ENCODE peak calls at places on chromosome 14, in nine cellular contexts. A is HCT116, D is GM23248, W is OCI-LY7, J is neural progenitor cell, Q is hepatocyte, V is PC-3, B is SK-N-SH, T is MM.1S. M is an unnamed sample. For H3K4me1, the result is how much of the 10 kb centered on the place peaks cover.

GRCh38 chr14:67411820-67412421 is at the start of gene PLEK2:
- DNase-seq in A (peak), D (peak), W (no peak), J (no peak), Q (peak), V (peak), B (peak), T (no peak), M (peak)

GRCh38 chr14:98704441-98704840 is 567.6 kb downstream of the BCL11B start:
- DNase-seq in A (no peak), D (no peak), W (peak), J (no peak), Q (no peak), V (no peak), B (no peak), T (no peak), M (no peak)

GRCh38 chr14:95660550-95661515 is 25.4 kb upstream of the TCL1B start:
- DNase-seq in A (no peak), D (peak), W (no peak), J (no peak), Q (no peak), V (no peak), B (peak), T (no peak), M (no peak)

GRCh38 chr14:24861083-24861630 is 188.8 kb downstream of the STXBP6 start:
- DNase-seq in A (no peak), D (peak), W (no peak), J (no peak), Q (peak), V (no peak), B (no peak), T (no peak), M (no peak)

GRCh38 chr14:102016420-102017090 is 52.2 kb downstream of the DYNC1H1 start:
- DNase-seq in A (no peak), D (no peak), W (no peak), J (no peak), Q (no peak), V (no peak), B (no peak), T (no peak), M (no peak)

GRCh38 chr14:76386922-76387782 is 11.2 kb downstream of the ESRRB start:
- DNase-seq in A (peak), D (peak), W (peak), J (peak), Q (peak), V (peak), B (peak), T (peak), M (peak)

GRCh38 chr14:33564774-33565630 is 385.9 kb downstream of the EGLN3 start:
- DNase-seq in A (no peak), D (peak), W (no peak), J (no peak), Q (no peak), V (peak), B (no peak), T (no peak), M (peak)

GRCh38 chr14:45120109-45120508 is 14.2 kb downstream of the FKBP3 start:
- DNase-seq in A (no peak), D (no peak), W (no peak), J (no peak), Q (no peak), V (no peak), B (no peak), T (no peak), M (no peak)

GRCh38 chr14:100372357-100373048 is 49.4 kb downstream of the SLC25A47 start:
- DNase-seq in A (no peak), D (no peak), W (no peak), J (peak), Q (no peak), V (no peak), B (no peak), T (no peak), M (no peak)

GRCh38 chr14:71486274-71486673 is 446.0 kb upstream of the RGS6 start:
- DNase-seq in A (no peak), D (no peak), W (no peak), J (peak), Q (no peak), V (no peak), B (no peak), T (no peak), M (no peak)

GRCh38 chr14:22381751-22382150 is 207.3 kb downstream of the DAD1 start:
- DNase-seq in A (no peak), D (no peak), W (no peak), J (no peak), Q (no peak), V (no peak), B (no peak), T (no peak), M (no peak)

GRCh38 chr14:100307215-100308111 is 1.2 kb upstream of the SLC25A29 start:
- DNase-seq in A (no peak), D (peak), W (no peak), J (peak), Q (peak), V (no peak), B (peak), T (no peak), M (peak)

GRCh38 chr14:93788307-93788556 is at the start of gene PRIMA1:
- DNase-seq in A (no peak), D (no peak), W (no peak), J (no peak), Q (no peak), V (no peak), B (no peak), T (no peak), M (no peak)

GRCh38 chr14:65019944-65020566 is 33.4 kb downstream of the FNTB start:
- DNase-seq in A (peak), D (peak), W (peak), J (peak), Q (peak), V (peak), B (peak), T (peak), M (peak)

GRCh38 chr14:93965287-93965821 is 11.0 kb downstream of the ASB2 start:
- DNase-seq in A (no peak), D (peak), W (no peak), J (no peak), Q (no peak), V (peak), B (no peak), T (no peak), M (no peak)

GRCh38 chr14:93980464-93981201 is 4.3 kb upstream of the ASB2 start:
- DNase-seq in A (no peak), D (peak), W (no peak), J (no peak), Q (no peak), V (no peak), B (no peak), T (no peak), M (no peak)

GRCh38 chr14:49940805-49941421 is 48.0 kb downstream of the ARF6 start:
- DNase-seq in A (no peak), D (peak), W (peak), J (no peak), Q (no peak), V (peak), B (no peak), T (peak), M (no peak)
- H3K4me2 ChIP-seq in A (no peak), D (peak), W (peak), J (no peak), Q (no peak), V (no peak), B (no peak), T (peak), M (no peak)

GRCh38 chr14:56585461-56586084 is 6.0 kb downstream of the TMEM260 start:
- DNase-seq in A (no peak), D (no peak), W (no peak), J (no peak), Q (no peak), V (peak), B (no peak), T (no peak), M (no peak)

GRCh38 chr14:56592746-56593544 is 13.3 kb downstream of the TMEM260 start:
- DNase-seq in A (no peak), D (no peak), W (no peak), J (no peak), Q (peak), V (peak), B (no peak), T (no peak), M (no peak)

GRCh38 chr14:56590535-56590951 is 10.9 kb downstream of the TMEM260 start:
- DNase-seq in A (no peak), D (no peak), W (no peak), J (peak), Q (no peak), V (no peak), B (peak), T (no peak), M (peak)

DNA sequence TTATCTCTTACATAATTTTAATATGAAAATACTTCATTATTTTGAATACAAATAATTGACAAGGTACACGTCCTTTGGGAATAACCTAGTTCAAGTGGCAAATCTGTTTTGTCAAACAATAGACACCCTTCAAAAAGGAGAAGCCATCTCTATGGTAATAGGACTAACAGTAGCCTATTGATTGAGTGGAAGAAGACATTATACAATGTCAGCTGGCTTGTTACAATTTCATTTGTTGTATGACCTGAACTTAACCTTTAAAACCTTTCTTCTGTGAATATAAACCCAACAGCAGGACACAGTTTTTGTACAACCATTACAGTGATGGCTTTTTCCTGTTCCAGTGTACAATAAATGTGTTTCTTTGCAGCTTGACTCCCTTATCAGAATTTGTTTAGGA is 8.1 kb downstream of the TMEM260 start:
- DNase-seq in A (no peak), D (no peak), W (no peak), J (no peak), Q (no peak), V (no peak), B (no peak), T (no peak), M (no peak)
- H3K4me1 ChIP-seq in A (under half), D (under half), W (under half), J (under half), Q (under half), V (under half), B (under half), T (under half), M (under half)

GRCh38 chr14:62528296-62528695 is 517.0 kb downstream of the KCNH5 start:
- DNase-seq in A (no peak), D (no peak), W (no peak), J (no peak), Q (no peak), V (no peak), B (no peak), T (no peak), M (no peak)
- TF ChIP-seq EZH2phosphoT487 in A (no peak), D (no peak), W (no peak), J (no peak), Q (no peak), V (no peak), B (no peak), T (no peak), M (no peak)

GRCh38 chr14:32497233-32497632 is 168.1 kb downstream of the AKAP6 start:
- DNase-seq in A (no peak), D (peak), W (no peak), J (no peak), Q (no peak), V (no peak), B (no peak), T (no peak), M (no peak)
- H3K4me2 ChIP-seq in A (no peak), D (peak), W (no peak), J (no peak), Q (no peak), V (no peak), B (peak), T (no peak), M (no peak)

DNA sequence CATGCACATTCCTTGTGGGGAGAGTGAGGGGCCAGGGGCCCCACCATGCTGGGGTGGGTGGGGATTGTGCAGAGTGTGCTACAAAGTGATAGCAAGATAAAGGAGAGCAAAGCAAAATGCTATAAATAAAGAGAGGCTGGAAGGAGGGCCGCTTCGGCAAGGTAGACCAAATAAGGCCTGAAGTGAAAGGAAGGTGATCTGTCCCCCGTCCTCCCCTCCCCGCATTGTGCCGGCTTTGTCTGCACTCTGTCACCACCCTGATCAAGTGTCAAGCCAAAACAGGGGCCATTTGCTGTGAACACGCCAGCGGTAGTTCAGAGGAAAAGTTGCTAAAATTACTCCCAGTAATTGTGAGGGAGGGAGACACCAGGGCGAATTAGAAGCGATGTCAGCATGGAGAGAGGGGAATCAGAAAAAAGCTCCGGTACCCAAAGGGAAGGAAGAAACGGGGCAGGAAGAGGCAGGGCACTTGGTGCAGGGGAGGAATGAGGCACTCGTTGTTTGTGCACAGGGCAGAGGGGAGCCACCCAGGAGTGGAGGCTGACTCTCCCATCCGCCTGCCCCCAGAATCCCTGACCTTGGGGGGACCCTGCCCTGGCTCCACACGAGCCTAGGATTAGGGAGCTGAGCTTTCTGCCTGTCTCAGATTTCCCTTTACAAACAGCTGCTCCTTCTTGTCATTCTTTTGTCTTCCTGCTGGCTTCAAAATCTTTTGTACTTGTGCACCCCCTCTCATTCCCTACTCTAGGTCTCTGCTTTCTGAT is 2.9 kb upstream of the MYH7 start:
- DNase-seq in A (no peak), D (no peak), W (no peak), J (peak), Q (no peak), V (no peak), B (no peak), T (no peak), M (no peak)
- H3K4me1 ChIP-seq in A (under half), D (under half), W (under half), J (half or more), Q (under half), V (under half), B (under half), T (under half), M (under half)

DNA sequence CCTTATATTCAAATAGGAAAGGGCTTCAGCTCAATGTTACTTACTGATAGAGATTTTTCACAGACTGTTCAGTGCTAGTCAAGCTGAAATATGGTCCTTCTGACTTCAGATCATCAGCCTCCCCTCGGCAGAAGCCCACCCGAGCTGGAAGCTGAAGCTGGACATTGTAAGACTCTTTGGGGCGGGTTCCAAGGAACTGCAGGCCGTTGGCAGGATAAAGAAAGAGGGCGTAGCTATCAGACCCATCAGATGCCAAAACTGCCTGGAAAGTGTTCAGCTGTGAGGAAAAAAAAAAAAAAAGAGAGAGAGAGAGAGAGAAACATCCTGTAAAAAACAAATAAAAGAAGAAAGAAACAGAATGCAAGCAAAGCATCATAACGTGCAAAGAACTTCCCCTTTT is 8.8 kb downstream of the NID2 start:
- DNase-seq in A (no peak), D (peak), W (no peak), J (no peak), Q (no peak), V (no peak), B (no peak), T (no peak), M (no peak)
- TF ChIP-seq EZH2phosphoT487 in A (no peak), D (no peak), W (no peak), J (no peak), Q (no peak), V (no peak), B (no peak), T (no peak), M (no peak)

GRCh38 chr14:39154594-39155189 is 15.4 kb downstream of the TRAPPC6B start:
- DNase-seq in A (no peak), D (no peak), W (no peak), J (no peak), Q (no peak), V (no peak), B (no peak), T (no peak), M (no peak)
- H3K4me2 ChIP-seq in A (no peak), D (no peak), W (no peak), J (no peak), Q (no peak), V (no peak), B (no peak), T (no peak), M (no peak)

DNA sequence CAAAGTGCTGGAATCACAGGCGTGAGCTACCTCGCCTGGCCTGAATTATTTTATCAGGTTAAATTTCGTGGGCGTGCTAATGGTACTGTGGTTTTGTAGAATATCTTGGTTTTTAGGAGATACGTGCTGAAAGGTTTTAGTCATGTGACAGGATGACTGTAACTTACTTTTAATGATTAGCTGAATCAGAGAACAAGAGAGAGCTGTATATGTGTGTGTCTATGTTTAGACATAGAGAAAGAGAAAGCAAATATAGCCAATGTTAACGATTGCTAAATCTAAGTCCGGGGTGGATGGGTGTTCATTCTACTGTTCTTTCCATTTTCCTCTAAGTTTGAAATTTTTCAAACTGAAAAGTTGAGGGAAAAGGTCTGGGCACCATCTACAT is 9.2 kb upstream of the PNMA1 start:
- DNase-seq in A (no peak), D (peak), W (no peak), J (no peak), Q (no peak), V (peak), B (no peak), T (no peak), M (no peak)
- H3K4me1 ChIP-seq in A (under half), D (under half), W (under half), J (under half), Q (under half), V (under half), B (under half), T (under half), M (under half)

DNA sequence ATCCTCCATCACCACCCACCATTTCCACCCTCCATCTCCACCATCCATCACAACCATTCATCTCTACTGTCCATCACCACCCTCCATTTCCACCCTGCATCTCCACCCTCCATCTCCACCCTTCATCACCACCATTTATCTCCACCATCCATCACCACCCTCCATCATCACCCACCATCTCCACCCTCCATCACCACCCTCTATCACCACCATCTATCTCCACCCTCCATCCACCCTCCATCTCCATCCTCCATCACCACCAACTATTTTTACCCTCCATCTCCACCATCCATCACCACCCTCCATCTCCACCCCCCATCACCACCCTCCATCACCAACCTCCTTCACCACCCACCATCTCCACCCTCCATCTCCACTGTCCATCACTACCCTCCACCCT is 4.7 kb upstream of the CEP170B start:
- DNase-seq in A (no peak), D (no peak), W (no peak), J (no peak), Q (no peak), V (no peak), B (no peak), T (no peak), M (no peak)
- TF ChIP-seq EZH2phosphoT487 in A (no peak), D (no peak), W (no peak), J (no peak), Q (no peak), V (no peak), B (no peak), T (no peak), M (no peak)

GRCh38 chr14:72907327-72907826 is 13.5 kb upstream of the DPF3 start:
- DNase-seq in A (no peak), D (no peak), W (no peak), J (no peak), Q (peak), V (no peak), B (no peak), T (no peak), M (no peak)
- H3K4me2 ChIP-seq in A (peak), D (peak), W (no peak), J (no peak), Q (peak), V (peak), B (peak), T (peak), M (peak)